ENCODE peak calls at places on chromosomes 2 and 18, in eight cellular contexts. C is mucosa of descending colon, K is breast epithelium, L is gastrocnemius medialis, O is DND-41, D is fibroblast of lung, A is pancreas, G is stomach. F is an unnamed sample.

GRCh38 chr18:47191956-47192355 is 15.8 kb upstream of the IER3IP1 start:
- DNase-seq in D (no peak), L (no peak), G (no peak), O (no peak), C (no peak), K (no peak), A (no peak), F (no peak)

GRCh38 chr2:83565231-83566025 is 893.7 kb downstream of the SUCLG1 start:
- DNase-seq in D (no peak), C (no peak), G (no peak), L (no peak), K (no peak), O (no peak), A (no peak), F (no peak)

GRCh38 chr2:109517118-109517889 is 96.5 kb downstream of the SEPTIN10 start:
- DNase-seq in C (no peak), O (no peak), D (no peak), K (no peak), G (no peak), L (no peak), A (no peak), F (no peak)

GRCh38 chr2:19838616-19839015 is 63.2 kb downstream of the TTC32 start:
- DNase-seq in K (no peak), D (peak; percentile 55), G (no peak), A (no peak), C (no peak), L (no peak), O (no peak), F (no peak)

GRCh38 chr18:54776282-54776977 is 51.8 kb upstream of the RAB27B start:
- DNase-seq in L (no peak), O (no peak), G (no peak), C (no peak), A (no peak), D (peak; percentile 99), K (peak; percentile 40), F (peak; percentile 98)

GRCh38 chr2:134717706-134718094 is 1.1 kb downstream of the TMEM163 start:
- DNase-seq in D (no peak), G (no peak), C (no peak), A (peak; percentile 56), O (no peak), K (no peak), L (no peak), F (no peak)

GRCh38 chr2:33978471-33978870 is 379.4 kb upstream of the FAM98A start:
- DNase-seq in O (no peak), G (no peak), D (no peak), C (no peak), K (no peak), L (no peak), A (no peak), F (no peak)

GRCh38 chr2:160482673-160483072 is 10.9 kb downstream of the RBMS1 start:
- DNase-seq in L (no peak), O (peak; percentile 62), K (no peak), C (no peak), A (no peak), G (no peak), D (no peak), F (no peak)

GRCh38 chr18:45518770-45519169 is 96.5 kb upstream of the SLC14A2 start:
- DNase-seq in A (no peak), D (no peak), K (no peak), O (no peak), L (no peak), C (no peak), G (no peak), F (no peak)

GRCh38 chr18:54086046-54086802 is 138.2 kb downstream of the MBD2 start:
- DNase-seq in K (no peak), A (no peak), D (no peak), G (no peak), O (no peak), L (no peak), C (peak; percentile 6), F (no peak)

GRCh38 chr2:40955635-40956034 is 503.7 kb upstream of the SLC8A1 start:
- DNase-seq in C (no peak), O (no peak), G (no peak), L (no peak), A (no peak), D (no peak), K (no peak), F (no peak)

GRCh38 chr18:61975526-61976326 is 82.9 kb upstream of the RNF152 start:
- DNase-seq in K (no peak), L (no peak), C (no peak), O (peak; percentile 10), A (no peak), D (no peak), G (no peak), F (no peak)

GRCh38 chr2:215277942-215278341 is 33.9 kb upstream of the ATIC start:
- DNase-seq in A (no peak), D (peak; percentile 48), L (no peak), G (no peak), C (no peak), K (no peak), O (no peak), F (no peak)

GRCh38 chr2:239673641-239674040 is 272.8 kb upstream of the HDAC4 start:
- DNase-seq in K (no peak), G (no peak), A (peak; percentile 29), D (no peak), O (no peak), C (no peak), L (no peak), F (no peak)
- H3K4me1 ChIP-seq in K (no peaks in the 10 kb centered on the region), G (no peaks in the 10 kb centered on the region), A (no peaks in the 10 kb centered on the region), D (no peaks in the 10 kb centered on the region), O (no peaks in the 10 kb centered on the region), C (no peaks in the 10 kb centered on the region), L (no peaks in the 10 kb centered on the region), F (no peaks in the 10 kb centered on the region)

GRCh38 chr2:75484840-75485239 is 75.9 kb downstream of the EVA1A start:
- DNase-seq in K (no peak), C (no peak), A (no peak), G (no peak), D (no peak), L (no peak), O (no peak), F (no peak)

GRCh38 chr2:75483878-75484277 is 76.9 kb downstream of the EVA1A start:
- DNase-seq in O (no peak), D (no peak), C (no peak), L (no peak), A (no peak), G (no peak), K (no peak), F (no peak)

GRCh38 chr2:75476778-75477177 is 84.0 kb downstream of the EVA1A start:
- DNase-seq in C (no peak), O (peak; percentile 39), L (no peak), A (no peak), D (peak; percentile 90), K (no peak), G (no peak), F (peak; percentile 18)

GRCh38 chr2:75482398-75482797 is 78.3 kb downstream of the EVA1A start:
- DNase-seq in A (no peak), G (no peak), L (no peak), K (no peak), O (peak; percentile 73), D (no peak), C (no peak), F (no peak)

DNA sequence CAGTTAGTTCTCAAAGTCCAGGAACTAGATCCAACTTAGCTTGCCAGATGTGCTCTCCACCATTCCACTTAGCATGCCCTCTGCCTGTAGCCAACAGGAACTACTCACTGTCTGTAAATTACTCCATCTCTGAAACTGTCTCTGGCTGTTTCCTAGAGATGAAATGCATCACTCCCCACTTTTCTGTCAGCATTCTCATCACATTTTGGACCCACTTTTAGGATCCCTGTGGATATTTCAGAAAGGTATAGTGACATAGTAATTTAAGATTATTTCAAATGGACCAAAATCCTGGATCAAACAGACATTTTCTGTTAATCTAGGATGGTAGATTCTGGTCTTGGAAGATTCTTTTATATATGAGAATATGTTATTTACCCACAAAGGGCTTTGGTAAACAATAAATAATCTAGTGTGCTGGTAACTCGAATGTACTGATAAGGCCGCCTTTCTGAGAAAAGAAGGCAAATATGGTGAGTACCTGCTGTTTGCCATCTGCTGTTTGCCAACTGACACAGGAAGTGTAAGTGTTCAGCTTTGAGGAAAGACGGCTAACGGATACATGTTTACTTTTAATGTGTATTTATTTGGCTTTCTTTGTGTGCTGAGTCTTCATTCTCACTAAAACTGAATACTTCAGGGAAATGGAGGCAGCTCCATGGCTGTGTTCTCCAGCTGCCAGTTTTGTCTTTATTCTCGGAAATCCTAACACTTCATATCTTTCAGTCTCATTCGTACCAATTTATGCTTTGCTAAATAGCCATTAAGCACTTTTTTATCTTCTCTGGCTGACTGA is 79.5 kb downstream of the EVA1A start:
- DNase-seq in L (no peak), O (peak; percentile 68), G (no peak), D (peak; percentile 24), C (peak; percentile 40), A (no peak), K (no peak), F (no peak)
- TF ChIP-seq CTCF in L (no peak), O (peak; percentile 89), G (no peak), D (peak; percentile 58), C (no peak), A (no peak), K (no peak), F (peak; percentile 58)

GRCh38 chr2:5969301-5969700 is 277.1 kb downstream of the SOX11 start:
- DNase-seq in G (no peak), L (no peak), O (no peak), K (no peak), D (no peak), C (no peak), A (no peak), F (no peak)
- H3K9me3 ChIP-seq in G (no peaks in the 10 kb centered on the region), L (no peaks in the 10 kb centered on the region), O (no peaks in the 10 kb centered on the region), K (no peaks in the 10 kb centered on the region), D (no peaks in the 10 kb centered on the region), C (peaks cover 3% of the 10 kb centered on the region), A (no peaks in the 10 kb centered on the region), F (no peaks in the 10 kb centered on the region)

DNA sequence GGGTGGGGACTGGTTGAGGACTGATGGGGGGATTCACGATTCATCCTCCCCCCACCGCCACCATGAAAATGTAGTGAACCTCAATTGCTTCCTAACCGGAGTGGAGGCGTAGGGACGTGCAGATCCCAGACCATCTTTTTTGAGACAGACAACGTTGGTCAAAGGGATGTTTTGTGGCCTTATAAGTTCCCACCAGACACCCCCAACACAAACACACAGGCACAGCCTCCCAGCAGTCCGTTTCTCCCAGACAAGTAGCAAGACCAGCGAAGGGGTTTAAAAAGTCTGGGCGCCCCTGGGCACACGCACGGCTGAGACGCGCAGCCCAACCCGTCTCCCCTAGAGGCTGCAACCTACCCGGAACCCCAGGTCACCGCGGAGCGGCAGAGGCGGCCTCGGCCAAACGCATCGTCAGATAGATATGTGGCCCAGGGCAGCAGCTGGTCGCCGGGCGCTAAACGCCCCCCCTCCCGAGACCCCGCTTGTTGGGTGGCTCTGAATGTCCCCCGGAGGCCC is 1.3 kb downstream of the GBX2 start:
- DNase-seq in D (no peak), L (no peak), K (no peak), C (no peak), G (no peak), A (no peak), O (no peak), F (no peak)
- H3K4me1 ChIP-seq in D (no peaks in the 10 kb centered on the region), L (peaks cover 29% of the 10 kb centered on the region), K (peaks cover 25% of the 10 kb centered on the region), C (peaks cover 49% of the 10 kb centered on the region), G (peaks cover 55% of the 10 kb centered on the region), A (peaks cover 21% of the 10 kb centered on the region), O (no peaks in the 10 kb centered on the region), F (peaks cover 12% of the 10 kb centered on the region)

GRCh38 chr18:36412778-36413177 is 115.3 kb downstream of the FHOD3 start:
- DNase-seq in K (no peak), D (no peak), C (peak; percentile 29), O (no peak), G (no peak), L (no peak), A (no peak), F (peak; percentile 40)
- TF ChIP-seq CTCF in K (no peak), D (peak; percentile 16), C (no peak), O (no peak), G (no peak), L (no peak), A (no peak), F (peak; percentile 53)

GRCh38 chr18:55996726-55997125 is 408.7 kb upstream of the TCF4 start:
- DNase-seq in C (no peak), K (no peak), A (no peak), L (no peak), G (no peak), O (no peak), D (no peak), F (no peak)
- H3K9me3 ChIP-seq in C (peaks cover 28% of the 10 kb centered on the region), K (no peaks in the 10 kb centered on the region), A (no peaks in the 10 kb centered on the region), L (no peaks in the 10 kb centered on the region), G (no peaks in the 10 kb centered on the region), O (no peaks in the 10 kb centered on the region), D (no peaks in the 10 kb centered on the region), F (no peaks in the 10 kb centered on the region)

F was measured in cardiac muscle cell.